ENCODE peak calls at places on chromosomes 12 and 14, in six cellular contexts. I, K, J, Z, C and H are unnamed samples.

GRCh38 chr14:75572104-75572503 is 6.3 kb upstream of the FLVCR2 start:
- DNase-seq in I (no peak), K (no peak), J (no peak), Z (no peak), C (no peak), H (no peak)

GRCh38 chr12:54432815-54433164 is 13.7 kb upstream of the ITGA5 start:
- DNase-seq in I (no peak), K (no peak), J (no peak), Z (no peak), C (no peak), H (no peak)

GRCh38 chr14:27528328-27528727 is 930.5 kb upstream of the NOVA1 start:
- DNase-seq in I (no peak), K (no peak), J (no peak), Z (no peak), C (no peak), H (no peak)

GRCh38 chr12:116277393-116278258 is at the start of gene MED13L:
- DNase-seq in I (peak), K (peak), J (peak), Z (peak), C (peak), H (no peak)

GRCh38 chr12:113361574-113362370 is 3.4 kb downstream of the PLBD2 start:
- DNase-seq in I (no peak), K (no peak), J (no peak), Z (no peak), C (no peak), H (no peak)

GRCh38 chr12:99810718-99811593 is 163.4 kb downstream of the GARIN6 start:
- DNase-seq in I (no peak), K (no peak), J (no peak), Z (no peak), C (no peak), H (no peak)

GRCh38 chr12:83389237-83389996 is 702.7 kb downstream of the TMTC2 start:
- DNase-seq in I (no peak), K (no peak), J (peak), Z (peak), C (no peak), H (no peak)

GRCh38 chr14:104935955-104936354 is 11.3 kb downstream of the PLD4 start:
- DNase-seq in I (no peak), K (no peak), J (no peak), Z (no peak), C (no peak), H (no peak)

GRCh38 chr12:79933043-79933442 is 1.9 kb downstream of the PPP1R12A start:
- DNase-seq in I (no peak), K (no peak), J (no peak), Z (no peak), C (no peak), H (no peak)

GRCh38 chr14:96145116-96145864 is 59.3 kb upstream of the BDKRB2 start:
- DNase-seq in I (no peak), K (no peak), J (no peak), Z (no peak), C (no peak), H (no peak)

GRCh38 chr12:116454950-116455447 is 104.2 kb upstream of the MAP1LC3B2 start:
- DNase-seq in I (no peak), K (no peak), J (no peak), Z (no peak), C (no peak), H (no peak)

GRCh38 chr14:74089251-74090020 is 4.7 kb downstream of the LIN52 start:
- DNase-seq in I (no peak), K (no peak), J (no peak), Z (no peak), C (no peak), H (no peak)

GRCh38 chr12:2944401-2945047 is 14.7 kb upstream of the TEAD4 start:
- DNase-seq in I (peak), K (peak), J (peak), Z (peak), C (peak), H (no peak)

GRCh38 chr12:119784673-119785072 is 92.4 kb downstream of the CIT start:
- DNase-seq in I (no peak), K (no peak), J (no peak), Z (no peak), C (no peak), H (no peak)

GRCh38 chr14:29528889-29529288 is 398.8 kb downstream of the PRKD1 start:
- DNase-seq in I (no peak), K (no peak), J (no peak), Z (no peak), C (no peak), H (no peak)

GRCh38 chr14:105845725-105846309 is 319.4 kb downstream of the TMEM121 start:
- DNase-seq in I (no peak), K (no peak), J (peak), Z (no peak), C (no peak), H (no peak)

GRCh38 chr12:51262758-51263177 is 7.4 kb downstream of the SMAGP start:
- DNase-seq in I (peak), K (no peak), J (peak), Z (peak), C (peak), H (no peak)

GRCh38 chr12:94240171-94240570 is 91.8 kb downstream of the PLXNC1 start:
- DNase-seq in I (no peak), K (no peak), J (no peak), Z (peak), C (no peak), H (no peak)

GRCh38 chr12:69151254-69151751 is 88.1 kb upstream of the CPSF6 start:
- DNase-seq in I (no peak), K (no peak), J (no peak), Z (peak), C (no peak), H (no peak)

GRCh38 chr14:82003418-82003817 is 469.8 kb upstream of the SEL1L start:
- DNase-seq in I (no peak), K (no peak), J (no peak), Z (no peak), C (no peak), H (no peak)

GRCh38 chr12:8028267-8028666 is 4.2 kb upstream of the FOXJ2 start:
- DNase-seq in I (no peak), K (no peak), J (no peak), Z (no peak), C (no peak), H (no peak)

GRCh38 chr14:93369393-93370266 is 22.6 kb downstream of the COX8C start:
- DNase-seq in I (no peak), K (no peak), J (no peak), Z (no peak), C (no peak), H (no peak)

GRCh38 chr14:29928342-29928640 is 644 bp upstream of the PRKD1 start:
- DNase-seq in I (no peak), K (peak), J (no peak), Z (no peak), C (no peak), H (no peak)

GRCh38 chr12:67578976-67579661 is 69.4 kb upstream of the DYRK2 start:
- DNase-seq in I (no peak), K (no peak), J (no peak), Z (no peak), C (no peak), H (no peak)

GRCh38 chr14:90502760-90503159 is 105.9 kb downstream of the CALM1 start:
- DNase-seq in I (no peak), K (no peak), J (no peak), Z (no peak), C (no peak), H (no peak)

GRCh38 chr14:90499908-90500664 is 103.3 kb downstream of the CALM1 start:
- DNase-seq in I (no peak), K (no peak), J (no peak), Z (no peak), C (no peak), H (no peak)

GRCh38 chr14:90498198-90498597 is 101.4 kb downstream of the CALM1 start:
- DNase-seq in I (no peak), K (no peak), J (no peak), Z (no peak), C (no peak), H (no peak)

GRCh38 chr14:90499121-90499520 is 102.3 kb downstream of the CALM1 start:
- DNase-seq in I (no peak), K (no peak), J (no peak), Z (no peak), C (no peak), H (no peak)

DNA sequence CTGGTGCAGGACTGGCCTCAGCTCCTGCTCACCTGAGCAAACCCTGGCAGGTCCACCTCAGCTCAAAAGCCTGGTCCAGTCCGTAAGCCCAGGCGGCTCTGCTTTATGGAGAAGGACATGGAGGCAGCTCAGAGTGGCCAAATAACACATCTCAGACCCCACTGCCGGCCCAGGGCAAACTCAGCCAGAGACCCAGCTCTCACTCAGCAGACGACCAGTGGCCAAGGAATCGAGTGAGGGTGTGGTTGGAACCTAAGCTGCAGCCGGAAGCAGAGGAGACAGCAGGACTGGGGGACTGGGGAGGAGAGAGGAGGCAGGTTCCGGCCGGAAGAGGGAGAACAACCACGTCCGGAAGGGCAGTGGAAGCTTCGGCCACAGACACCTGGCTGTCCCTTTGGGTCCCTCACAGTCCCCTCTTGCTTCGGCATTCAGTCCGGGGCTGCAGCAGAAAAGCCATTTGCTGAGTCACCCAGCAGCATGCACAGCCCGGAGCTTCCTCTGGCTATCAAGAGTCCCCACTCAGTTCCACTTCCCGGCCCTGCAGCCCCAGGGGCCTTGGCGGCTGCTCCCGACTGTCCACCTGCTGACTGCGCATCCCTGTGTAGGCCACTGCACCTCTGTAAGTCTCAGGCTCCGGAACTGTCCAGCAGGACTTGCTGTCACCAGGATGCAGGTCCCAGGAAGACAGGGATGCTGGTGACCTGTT is 104.0 kb downstream of the CALM1 start:
- DNase-seq in I (peak), K (no peak), J (no peak), Z (no peak), C (no peak), H (no peak)
- TF ChIP-seq POLR2A in I (peak), K (no peak), J (no peak), Z (no peak), C (no peak), H (no peak)

DNA sequence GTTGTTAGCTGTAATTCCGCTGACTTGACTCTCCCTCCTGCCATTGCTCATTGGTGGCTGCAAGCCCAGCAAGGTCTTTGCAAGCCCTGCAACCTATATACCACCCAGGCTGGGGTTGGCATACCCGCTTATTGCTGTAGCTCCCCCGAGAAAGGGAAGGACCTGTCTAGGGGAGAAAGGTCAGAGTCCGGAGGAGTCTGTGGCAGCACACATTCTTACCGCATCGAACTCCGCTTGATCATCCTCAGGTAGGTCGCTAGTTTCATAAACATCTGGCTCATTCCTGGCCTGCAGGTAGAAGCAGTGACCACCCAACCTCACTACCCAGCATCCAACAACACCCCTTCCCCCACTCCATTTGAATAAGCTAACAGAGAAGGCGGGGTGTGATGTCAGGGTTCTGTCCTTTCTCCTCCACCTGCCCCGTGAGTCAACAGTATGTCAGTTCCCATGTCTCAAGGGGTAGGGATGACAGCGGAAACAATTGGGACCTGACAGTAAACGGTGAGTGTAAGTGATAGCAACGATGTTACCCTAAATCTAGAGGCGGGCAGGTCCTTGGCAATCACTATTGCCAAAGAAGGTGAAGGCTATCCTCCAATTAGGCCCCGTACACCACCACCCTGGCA is 1.1 kb downstream of the DCTN2 start:
- DNase-seq in I (peak), K (no peak), J (peak), Z (peak), C (no peak), H (no peak)
- TF ChIP-seq POLR2A in I (peak), K (no peak), J (no peak), Z (no peak), C (no peak), H (no peak)

GRCh38 chr14:100807979-100808734 is 17.8 kb upstream of the MEG3 start:
- DNase-seq in I (no peak), K (no peak), J (no peak), Z (no peak), C (no peak), H (no peak)

GRCh38 chr14:100813291-100813690 is 12.6 kb upstream of the MEG3 start:
- DNase-seq in I (no peak), K (no peak), J (no peak), Z (no peak), C (no peak), H (no peak)

GRCh38 chr14:100807496-100807895 is 18.4 kb upstream of the MEG3 start:
- DNase-seq in I (no peak), K (no peak), J (no peak), Z (no peak), C (no peak), H (no peak)

GRCh38 chr14:100810435-100810834 is 15.5 kb upstream of the MEG3 start:
- DNase-seq in I (no peak), K (no peak), J (no peak), Z (no peak), C (no peak), H (no peak)

DNA sequence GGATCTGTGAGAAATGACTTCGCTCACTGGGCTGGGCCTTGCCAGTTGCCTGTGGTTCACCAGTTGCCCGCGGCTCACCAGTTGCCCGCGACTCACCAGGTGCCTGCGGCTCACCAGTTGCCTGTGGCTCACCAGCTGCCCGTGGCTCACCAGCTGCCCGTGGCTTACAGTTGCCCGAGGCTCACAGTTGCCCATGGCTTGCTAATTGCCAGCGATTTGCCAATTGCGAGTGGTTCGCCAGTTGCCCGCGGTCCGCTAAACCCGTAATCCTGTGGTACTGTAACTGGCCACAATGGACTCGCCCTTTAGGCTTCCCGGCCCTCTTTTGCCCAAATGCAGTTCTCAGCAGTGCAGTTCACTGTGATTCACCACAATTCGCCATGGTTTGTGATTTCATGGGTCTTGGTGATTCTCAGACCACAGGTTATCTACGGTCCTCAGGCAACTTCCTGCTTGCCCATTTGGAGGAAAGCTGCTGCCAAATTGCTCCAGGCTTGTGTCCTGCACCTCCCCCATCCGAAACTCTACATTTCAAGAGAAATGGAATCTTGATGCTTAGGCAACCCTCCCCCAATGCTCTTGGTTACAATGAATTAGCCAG is 15.0 kb upstream of the MEG3 start:
- DNase-seq in I (no peak), K (no peak), J (no peak), Z (no peak), C (no peak), H (no peak)
- TF ChIP-seq POLR2A in I (no peak), K (no peak), J (no peak), Z (no peak), C (no peak), H (no peak)

GRCh38 chr14:34374998-34375740 is 86.9 kb downstream of the SPTSSA start:
- DNase-seq in I (no peak), K (no peak), J (no peak), Z (peak), C (no peak), H (no peak)

GRCh38 chr14:34376868-34377267 is 85.2 kb downstream of the SPTSSA start:
- DNase-seq in I (no peak), K (no peak), J (no peak), Z (no peak), C (no peak), H (no peak)

GRCh38 chr14:34380446-34380845 is 81.6 kb downstream of the SPTSSA start:
- DNase-seq in I (no peak), K (no peak), J (no peak), Z (no peak), C (no peak), H (no peak)

DNA sequence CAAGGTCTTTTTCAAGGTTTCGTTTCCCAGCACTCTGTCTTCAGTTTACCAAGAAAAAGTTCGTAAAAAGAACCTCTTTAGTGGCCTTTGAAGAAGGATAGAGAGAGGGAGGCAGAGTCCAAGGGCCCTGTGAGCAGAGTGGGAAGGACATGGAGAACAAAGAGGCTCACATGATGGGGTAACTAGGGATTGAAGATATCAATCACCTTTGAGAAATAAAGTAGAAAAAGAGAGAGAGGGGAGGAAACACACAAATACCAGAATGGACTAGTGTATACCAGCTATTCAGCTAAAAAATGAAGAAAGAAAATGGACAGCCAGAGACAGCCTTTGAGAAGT is 82.3 kb downstream of the SPTSSA start:
- DNase-seq in I (no peak), K (no peak), J (no peak), Z (no peak), C (no peak), H (no peak)
- TF ChIP-seq POLR2A in I (no peak), K (no peak), J (no peak), Z (no peak), C (no peak), H (no peak)